ENCODE peak calls at places on chromosomes 5 and 9, in four cellular contexts. S is aorta, Y is GM23248, P is neural progenitor cell. D is an unnamed sample.

GRCh38 chr9:101737705-101738565 is 512 bp downstream of the GRIN3A start:
- DNase-seq in S (peak; percentile 78), Y (peak; percentile 27), P (peak; percentile 77), D (no peak)

GRCh38 chr9:130421802-130422276 is 22.9 kb upstream of the ASS1 start:
- DNase-seq in S (peak; percentile 47), Y (peak; percentile 77), P (peak; percentile 80), D (no peak)

GRCh38 chr5:176646049-176646706 is 1.1 kb upstream of the TSPAN17 start:
- DNase-seq in S (no peak), Y (no peak), P (no peak), D (no peak)

GRCh38 chr9:36997414-36997813 is 36.7 kb downstream of the PAX5 start:
- DNase-seq in S (no peak), Y (peak; percentile 32), P (peak; percentile 62), D (no peak)

GRCh38 chr9:34650816-34651215 is 1.2 kb upstream of the IL11RA start:
- DNase-seq in S (no peak), Y (no peak), P (no peak), D (no peak)

GRCh38 chr5:77843570-77844407 is 67.7 kb upstream of the TBCA start:
- DNase-seq in S (no peak), Y (peak; percentile 47), P (peak; percentile 68), D (no peak)

GRCh38 chr5:21654-22233 is 70.2 kb upstream of the PLEKHG4B start:
- DNase-seq in S (no peak), Y (peak; percentile 51), P (no peak), D (no peak)

GRCh38 chr5:77935516-77936364 is 159.6 kb upstream of the TBCA start:
- DNase-seq in S (no peak), Y (peak; percentile 76), P (no peak), D (no peak)

GRCh38 chr9:693460-694390 is 147.8 kb upstream of the DMRT1 start:
- DNase-seq in S (no peak), Y (peak; percentile 90), P (no peak), D (no peak)

GRCh38 chr5:96794757-96795156 is 13.0 kb downstream of the ERAP1 start:
- DNase-seq in S (no peak), Y (no peak), P (no peak), D (no peak)

GRCh38 chr5:54739371-54739770 is 221.8 kb downstream of the SNX18 start:
- DNase-seq in S (no peak), Y (peak; percentile 57), P (no peak), D (no peak)

GRCh38 chr5:50302815-50303490 is 138.1 kb downstream of the EMB start:
- DNase-seq in S (no peak), Y (peak; percentile 51), P (no peak), D (no peak)

GRCh38 chr9:93357649-93358048 is 93.8 kb upstream of the FAM120A start:
- DNase-seq in S (no peak), Y (no peak), P (no peak), D (no peak)

GRCh38 chr9:125829743-125830142 is 82.6 kb downstream of the PBX3 start:
- DNase-seq in S (no peak), Y (peak; percentile 55), P (no peak), D (peak; percentile 15)

GRCh38 chr5:169350759-169351240 is 49.9 kb upstream of the SLIT3 start:
- DNase-seq in S (peak; percentile 84), Y (peak; percentile 100), P (no peak), D (no peak)

GRCh38 chr9:18256574-18256973 is 217.4 kb upstream of the ADAMTSL1 start:
- DNase-seq in S (no peak), Y (peak; percentile 79), P (no peak), D (no peak)

GRCh38 chr5:38743562-38743961 is 102.2 kb upstream of the OSMR start:
- DNase-seq in S (no peak), Y (no peak), P (no peak), D (no peak)

GRCh38 chr5:135423158-135423925 is 23.8 kb downstream of the DCANP1 start:
- DNase-seq in S (no peak), Y (no peak), P (no peak), D (peak; percentile 45)

DNA sequence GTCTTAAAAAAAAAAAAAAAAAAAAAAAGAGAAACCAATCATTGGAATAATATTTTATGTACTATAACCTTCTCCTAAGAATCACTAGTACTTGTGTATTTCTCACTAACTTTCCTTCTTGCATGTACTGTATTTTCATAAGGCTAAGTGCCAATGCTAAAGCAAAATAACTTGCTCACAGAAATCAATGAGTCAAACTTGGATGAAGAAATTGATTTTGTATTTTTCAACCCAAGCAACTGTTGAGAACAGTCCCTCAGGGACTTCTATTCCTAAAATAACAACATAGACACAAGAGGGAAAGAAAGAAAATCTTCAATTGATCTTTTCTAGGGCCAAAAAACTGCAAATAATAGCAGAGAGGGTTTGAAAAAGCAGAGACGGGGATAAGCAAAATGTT is 69.8 kb downstream of the HABP4 start:
- DNase-seq in S (no peak), Y (peak; percentile 49), P (no peak), D (no peak)
- H3K27ac ChIP-seq in S (no peak overlapping the region), Y (no peak overlapping the region), P (no peak overlapping the region), D (no peak overlapping the region)

DNA sequence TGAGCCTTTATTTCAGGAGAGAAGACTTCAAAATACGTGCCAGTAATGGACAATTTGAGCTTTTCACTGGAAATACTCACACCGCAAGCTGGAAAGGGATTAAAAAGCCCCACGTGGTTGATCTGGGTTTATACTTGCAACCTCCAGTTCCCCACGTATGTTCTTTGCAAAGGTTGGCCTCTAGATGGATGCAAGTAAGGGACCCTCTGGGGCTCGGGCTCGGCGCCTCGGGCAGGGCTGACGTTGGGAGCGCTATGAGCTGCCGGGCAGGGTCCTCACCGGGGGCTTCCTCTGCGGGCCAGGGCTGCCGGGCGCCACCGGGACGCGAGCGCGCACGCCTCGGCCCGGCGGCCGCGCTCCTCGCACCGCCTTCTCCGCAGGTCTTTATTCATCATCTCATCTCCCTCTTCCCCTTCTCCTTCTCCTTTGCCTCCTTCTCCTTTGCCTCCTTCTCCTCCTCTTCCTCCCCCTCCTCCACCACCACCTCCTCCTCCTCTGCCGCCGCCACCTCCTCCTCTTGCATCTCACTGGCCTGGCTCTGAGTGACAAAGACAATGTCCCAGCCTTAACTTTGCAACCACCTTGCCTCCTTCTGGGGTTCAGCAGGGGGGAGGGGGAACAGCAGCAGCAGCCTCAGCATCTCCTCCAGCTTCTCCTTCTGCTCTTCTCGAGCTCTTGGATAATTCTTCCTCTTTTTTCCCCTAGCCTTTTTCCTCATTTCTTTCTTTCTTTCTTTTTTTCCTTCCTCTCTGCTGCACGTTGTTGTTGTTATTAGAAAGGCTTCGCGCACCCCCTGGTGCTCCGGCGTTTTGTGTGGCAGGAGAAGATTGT is 636 bp upstream of the ZNF462 start:
- DNase-seq in S (peak; percentile 74), Y (peak; percentile 55), P (peak; percentile 71), D (no peak)
- H3K27ac ChIP-seq in S (peak overlapping the region; percentile 66), Y (no peak overlapping the region), P (peak overlapping the region; percentile 86), D (no peak overlapping the region)

DNA sequence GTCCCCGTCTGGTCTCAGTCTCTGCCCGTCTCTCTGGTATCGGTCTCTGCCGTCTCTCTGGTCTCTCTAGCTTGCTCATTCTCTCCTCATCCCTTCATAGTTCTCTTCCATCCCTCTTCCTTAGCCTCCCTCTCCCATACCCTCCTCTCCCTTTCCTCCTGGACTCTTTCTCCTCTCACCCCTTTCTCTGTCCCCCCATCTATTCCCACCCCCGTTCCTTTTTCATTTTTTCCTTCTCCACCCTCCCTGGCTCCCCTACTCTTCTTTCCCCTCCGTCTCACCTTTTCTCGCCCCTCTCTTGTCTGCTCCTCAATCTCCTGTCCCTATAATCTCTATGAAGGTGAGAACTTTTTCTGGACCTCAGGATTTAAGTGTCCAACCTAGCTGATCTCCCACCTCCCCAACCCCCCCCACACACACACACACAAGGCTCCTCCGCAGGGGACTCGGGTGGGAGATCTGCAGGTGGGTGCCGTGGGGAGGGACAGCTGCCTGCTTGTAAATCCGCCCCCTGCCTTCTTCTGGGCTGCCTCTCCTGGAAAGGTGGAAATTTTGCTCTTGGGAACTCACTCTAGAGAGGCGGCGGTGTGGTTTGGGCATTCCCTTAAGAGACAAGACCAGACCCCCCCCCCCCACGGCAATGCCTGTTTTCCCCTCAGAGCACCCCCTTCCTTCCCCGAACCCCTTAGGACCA is 953 bp downstream of the UBE2QL1 start:
- DNase-seq in S (no peak), Y (no peak), P (no peak), D (no peak)
- H3K27ac ChIP-seq in S (no peak overlapping the region), Y (no peak overlapping the region), P (no peak overlapping the region), D (no peak overlapping the region)

GRCh38 chr9:90540734-90541133 is 101.9 kb downstream of the DIRAS2 start:
- DNase-seq in S (no peak), Y (no peak), P (no peak), D (no peak)

GRCh38 chr9:90544488-90544887 is 98.1 kb downstream of the DIRAS2 start:
- DNase-seq in S (no peak), Y (no peak), P (no peak), D (no peak)

GRCh38 chr9:90547896-90548295 is 94.7 kb downstream of the DIRAS2 start:
- DNase-seq in S (no peak), Y (no peak), P (peak; percentile 4), D (no peak)

GRCh38 chr9:90546200-90546599 is 96.4 kb downstream of the DIRAS2 start:
- DNase-seq in S (no peak), Y (peak; percentile 48), P (peak; percentile 93), D (peak; percentile 6)
- H3K27ac ChIP-seq in S (no peak overlapping the region), Y (no peak overlapping the region), P (no peak overlapping the region), D (no peak overlapping the region)

GRCh38 chr9:114280636-114281315 is 42.1 kb upstream of the ORM1 start:
- DNase-seq in S (peak; percentile 41), Y (no peak), P (no peak), D (no peak)
- H3K27ac ChIP-seq in S (no peak overlapping the region), Y (no peak overlapping the region), P (no peak overlapping the region), D (no peak overlapping the region)